ENCODE peak calls at places on chromosomes 6 and 20, in five cellular contexts. U, I, L, E and N are unnamed samples.

GRCh38 chr6:74604279-74604678 is 601.6 kb downstream of the COL12A1 start:
- DNase-seq in U (no peak), I (no peak), L (no peak), E (no peak), N (no peak)

GRCh38 chr6:110953633-110954303 is 4.7 kb upstream of the GTF3C6 start:
- DNase-seq in U (no peak), I (no peak), L (no peak), E (no peak), N (no peak)

GRCh38 chr6:142279350-142280180 is 22.2 kb upstream of the ADGRG6 start:
- DNase-seq in U (no peak), I (peak), L (no peak), E (no peak), N (peak)

GRCh38 chr20:37315293-37316110 is 26.0 kb downstream of the MANBAL start:
- DNase-seq in U (no peak), I (peak), L (peak), E (peak), N (peak)

GRCh38 chr6:12051861-12052368 is 39.8 kb downstream of the HIVEP1 start:
- DNase-seq in U (no peak), I (peak), L (no peak), E (no peak), N (peak)

GRCh38 chr6:11614534-11615213 is 77.1 kb downstream of the TMEM170B start:
- DNase-seq in U (no peak), I (peak), L (no peak), E (no peak), N (no peak)

GRCh38 chr20:38657390-38657789 is 55.8 kb downstream of the ARHGAP40 start:
- DNase-seq in U (no peak), I (no peak), L (no peak), E (no peak), N (no peak)

GRCh38 chr6:40165036-40165709 is 230.9 kb upstream of the MOCS1 start:
- DNase-seq in U (no peak), I (no peak), L (no peak), E (no peak), N (no peak)

GRCh38 chr20:14992071-14992654 is 654.8 kb upstream of the FLRT3 start:
- DNase-seq in U (no peak), I (peak), L (no peak), E (no peak), N (peak)

DNA sequence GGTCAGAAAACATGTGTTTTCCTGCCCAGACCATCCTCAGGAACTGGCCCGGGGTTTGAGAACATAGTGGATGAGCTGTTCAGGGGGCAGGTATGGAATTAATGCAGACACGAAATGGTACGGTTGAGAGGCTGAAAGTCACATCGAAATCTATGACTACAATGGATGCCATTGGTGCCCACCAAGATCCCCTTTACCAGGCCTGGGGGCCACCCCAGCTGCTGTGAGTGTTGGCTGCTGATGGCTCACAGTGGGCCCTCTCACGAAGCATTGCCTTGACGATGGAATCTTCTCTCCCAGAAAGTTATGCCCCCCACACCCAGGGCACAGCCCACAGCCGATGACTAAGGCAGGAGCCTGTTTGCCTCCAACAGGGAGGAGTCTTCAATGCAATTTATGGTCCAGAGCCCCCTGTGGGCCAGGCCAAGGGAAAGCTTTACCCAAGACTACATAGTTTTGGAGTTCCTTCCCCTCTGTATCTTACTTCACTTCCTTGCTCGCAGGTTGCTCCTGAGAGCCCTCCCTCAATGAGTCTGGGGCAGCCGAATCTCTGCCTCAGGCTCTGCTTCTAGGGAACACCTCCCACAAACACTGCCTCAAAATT is 92.6 kb downstream of the BFSP1 start:
- DNase-seq in U (no peak), I (no peak), L (no peak), E (no peak), N (no peak)
- TF ChIP-seq CTCF in U (no peak), I (no peak), L (no peak), E (no peak), N (no peak)

DNA sequence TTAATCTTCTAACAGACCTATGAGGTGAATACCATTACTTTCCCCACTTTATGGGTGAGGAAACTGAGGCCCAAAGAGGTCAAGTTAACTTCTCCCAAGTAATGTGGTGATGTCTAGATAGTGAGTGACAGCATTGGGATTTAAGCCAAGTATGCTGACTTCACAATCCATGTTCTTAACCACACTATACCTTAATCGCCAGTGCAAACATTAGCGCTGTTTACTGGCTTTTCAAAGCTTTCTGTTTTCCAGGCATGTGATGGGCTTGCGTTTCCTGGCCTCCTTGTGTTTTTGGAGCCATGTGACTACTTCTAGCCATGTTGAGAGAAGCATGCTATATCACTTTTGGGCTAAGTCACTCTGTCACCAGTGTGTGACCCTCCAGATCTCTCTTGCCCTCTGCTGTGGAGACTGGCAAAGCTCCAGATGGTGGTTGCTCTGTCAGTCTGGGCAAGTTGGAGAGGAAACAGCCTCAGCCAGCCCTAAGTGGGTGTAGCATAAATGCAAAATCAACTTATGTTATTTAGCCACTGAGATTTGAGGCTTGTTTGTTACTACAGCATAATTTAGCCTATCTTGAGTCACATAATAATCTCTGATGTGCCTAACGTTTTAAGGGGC is 76.9 kb downstream of the ANKRD6 start:
- DNase-seq in U (no peak), I (no peak), L (no peak), E (no peak), N (no peak)
- TF ChIP-seq CTCF in U (no peak), I (no peak), L (no peak), E (no peak), N (no peak)

GRCh38 chr6:34151321-34152041 is 5.6 kb upstream of the GRM4 start:
- DNase-seq in U (no peak), I (no peak), L (no peak), E (no peak), N (no peak)
- TF ChIP-seq CTCF in U (no peak), I (no peak), L (no peak), E (no peak), N (no peak)

DNA sequence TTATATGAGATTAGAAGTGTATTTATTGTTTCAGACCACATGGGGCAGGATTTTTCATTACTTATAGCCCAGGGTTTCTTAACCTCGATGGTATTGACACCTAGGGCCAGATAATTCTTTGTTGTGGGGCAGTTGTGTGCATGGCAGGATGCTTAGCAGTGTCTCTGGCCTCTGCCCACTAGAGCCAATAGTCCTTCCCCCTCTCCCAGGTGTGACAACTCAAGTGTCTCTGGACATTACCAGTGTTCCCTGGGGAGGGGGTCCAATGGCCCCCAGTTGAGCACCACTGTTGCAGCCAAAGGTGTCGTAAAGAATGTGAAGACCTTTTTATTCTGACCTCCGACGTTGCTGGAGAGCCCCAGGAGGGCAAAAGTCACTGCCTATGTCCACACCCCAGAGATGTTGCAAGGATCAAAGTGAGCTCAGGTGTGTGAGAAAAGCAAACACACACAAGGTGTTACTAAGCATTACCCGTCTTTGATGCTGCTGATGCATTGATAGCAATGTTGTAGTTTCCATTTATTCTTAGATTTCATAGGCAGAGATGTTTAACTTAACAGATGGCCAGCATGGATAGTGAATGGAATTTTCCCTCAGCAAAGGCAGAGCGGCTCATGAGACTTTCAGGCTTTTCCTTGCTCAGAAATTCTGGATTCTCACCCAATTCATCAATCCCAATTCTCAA is 22.2 kb downstream of the BANF2 start:
- DNase-seq in U (no peak), I (no peak), L (no peak), E (no peak), N (peak)
- TF ChIP-seq CTCF in U (no peak), I (no peak), L (no peak), E (no peak), N (peak)

GRCh38 chr20:44799691-44800090 is 10.7 kb downstream of the RIMS4 start:
- DNase-seq in U (no peak), I (no peak), L (no peak), E (no peak), N (no peak)

GRCh38 chr20:44802702-44803101 is 7.6 kb downstream of the RIMS4 start:
- DNase-seq in U (no peak), I (no peak), L (no peak), E (no peak), N (no peak)

GRCh38 chr20:44803383-44803941 is 6.9 kb downstream of the RIMS4 start:
- DNase-seq in U (no peak), I (no peak), L (no peak), E (no peak), N (no peak)

GRCh38 chr20:44796758-44797457 is 13.4 kb downstream of the RIMS4 start:
- DNase-seq in U (no peak), I (no peak), L (no peak), E (no peak), N (no peak)

GRCh38 chr20:44800398-44801046 is 9.8 kb downstream of the RIMS4 start:
- DNase-seq in U (no peak), I (no peak), L (no peak), E (no peak), N (no peak)
- TF ChIP-seq CTCF in U (no peak), I (no peak), L (no peak), E (no peak), N (peak)

GRCh38 chr6:130276507-130276906 is 53.8 kb upstream of the SAMD3 start:
- DNase-seq in U (no peak), I (no peak), L (no peak), E (no peak), N (no peak)

GRCh38 chr6:130288065-130288464 is 65.3 kb upstream of the SAMD3 start:
- DNase-seq in U (no peak), I (peak), L (no peak), E (no peak), N (no peak)

DNA sequence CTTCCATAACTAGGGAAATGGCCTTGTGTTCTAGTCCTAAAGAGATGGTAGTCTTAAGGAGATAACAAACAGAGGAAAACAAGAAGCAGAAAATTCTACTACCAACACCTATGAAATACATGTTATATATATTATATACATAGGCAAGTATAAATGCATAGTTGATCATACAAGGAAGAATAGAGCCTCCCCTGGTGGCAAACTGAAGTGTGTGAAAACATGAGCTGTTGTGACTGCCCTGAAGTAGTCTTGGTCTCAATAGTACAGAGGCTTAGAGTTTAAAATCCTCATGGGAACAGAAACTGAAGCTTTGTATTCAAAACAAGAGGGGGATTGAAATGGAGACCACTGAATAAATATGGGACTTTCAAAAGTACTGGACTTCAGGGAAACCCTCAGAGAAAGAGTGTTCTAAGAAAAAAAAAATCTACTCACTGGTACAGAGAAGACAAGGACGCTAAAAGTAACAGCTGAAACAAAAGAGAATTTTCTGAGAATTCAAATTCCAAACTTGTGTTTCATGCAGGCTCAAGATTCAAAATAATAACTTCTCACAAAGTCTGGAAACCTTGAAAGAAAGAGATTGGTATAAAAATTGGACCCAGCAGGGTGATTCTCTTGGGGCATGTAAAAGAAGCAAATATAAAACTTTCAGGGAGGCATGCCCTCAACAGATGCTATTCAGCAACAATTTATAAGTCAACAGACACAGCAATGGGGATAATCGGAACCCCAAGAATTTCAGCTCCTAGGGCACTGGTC is 59.7 kb upstream of the SAMD3 start:
- DNase-seq in U (no peak), I (peak), L (no peak), E (no peak), N (peak)
- TF ChIP-seq CTCF in U (peak), I (peak), L (no peak), E (no peak), N (peak)

GRCh38 chr20:61802721-61803311 is 262.9 kb downstream of the TAF4 start:
- DNase-seq in U (peak), I (no peak), L (no peak), E (no peak), N (no peak)
- TF ChIP-seq CTCF in U (no peak), I (no peak), L (no peak), E (no peak), N (no peak)